ENCODE peak calls at places on chromosomes 4 and X, in nine cellular contexts. J is fibroblast of lung, X is OCI-LY7, Y is HFF-Myc, C is astrocyte of the spinal cord, D is HepG2, F is GM06990, N is lung, K is transverse colon. O is an unnamed sample.

GRCh38 chrX:74018253-74018652 is 285.7 kb upstream of the ZCCHC13 start:
- DNase-seq in J (no peak), X (no peak), Y (no peak), C (no peak), D (no peak), F (no peak), N (no peak), K (no peak), O (no peak)

GRCh38 chr4:27366424-27366823 is 505.8 kb downstream of the STIM2 start:
- DNase-seq in J (peak; percentile 96), X (no peak), Y (no peak), C (peak; percentile 92), D (no peak), F (no peak), N (no peak), K (no peak), O (no peak)

GRCh38 chrX:77622672-77623071 is 163.3 kb downstream of the ATRX start:
- DNase-seq in J (no peak), X (no peak), Y (no peak), C (no peak), D (no peak), F (no peak), N (no peak), K (no peak), O (no peak)

GRCh38 chrX:36978886-36979285 is 29.3 kb upstream of the FAM47C start:
- DNase-seq in J (peak; percentile 64), X (no peak), Y (no peak), C (peak; percentile 59), D (no peak), F (no peak), N (no peak), K (no peak), O (no peak)

GRCh38 chr4:7193040-7193958 is 961 bp downstream of the SORCS2 start:
- DNase-seq in J (no peak), X (no peak), Y (no peak), C (no peak), D (no peak), F (no peak), N (no peak), K (no peak), O (no peak)

GRCh38 chrX:7261672-7262332 is 113.8 kb upstream of the PUDP start:
- DNase-seq in J (no peak), X (peak; percentile 47), Y (no peak), C (no peak), D (no peak), F (peak; percentile 76), N (no peak), K (no peak), O (no peak)

GRCh38 chr4:7758444-7758815 is 181.2 kb downstream of the AFAP1 start:
- DNase-seq in J (no peak), X (no peak), Y (no peak), C (no peak), D (no peak), F (no peak), N (no peak), K (no peak), O (no peak)

GRCh38 chrX:150771116-150771515 is 77.9 kb downstream of the MTMR1 start:
- DNase-seq in J (no peak), X (no peak), Y (no peak), C (no peak), D (no peak), F (no peak), N (no peak), K (no peak), O (no peak)

GRCh38 chr4:65416875-65417274 is 253.4 kb downstream of the EPHA5 start:
- DNase-seq in J (peak; percentile 58), X (no peak), Y (no peak), C (peak; percentile 42), D (no peak), F (no peak), N (no peak), K (peak; percentile 17), O (no peak)

GRCh38 chrX:43744284-43744683 is 88.2 kb downstream of the MAOA start:
- DNase-seq in J (no peak), X (no peak), Y (no peak), C (no peak), D (no peak), F (no peak), N (no peak), K (no peak), O (no peak)

GRCh38 chr4:42904986-42905385 is 12.5 kb downstream of the GRXCR1 start:
- DNase-seq in J (no peak), X (no peak), Y (no peak), C (no peak), D (no peak), F (no peak), N (no peak), K (no peak), O (no peak)

GRCh38 chrX:125436855-125437254 is 117.2 kb downstream of the TEX13C start:
- DNase-seq in J (no peak), X (peak; percentile 22), Y (no peak), C (peak; percentile 9), D (no peak), F (no peak), N (no peak), K (no peak), O (no peak)

GRCh38 chr4:25144870-25145481 is 15.3 kb downstream of the SEPSECS start:
- DNase-seq in J (peak; percentile 18), X (peak; percentile 36), Y (no peak), C (peak; percentile 43), D (no peak), F (no peak), N (no peak), K (no peak), O (no peak)

GRCh38 chrX:48540015-48540350 is 469 bp downstream of the TBC1D25 start:
- DNase-seq in J (peak; percentile 30), X (no peak), Y (no peak), C (peak; percentile 36), D (peak; percentile 8), F (no peak), N (no peak), K (peak; percentile 61), O (peak; percentile 45)

GRCh38 chr4:135177323-135177722 is 975.7 kb upstream of the PABPC4L start:
- DNase-seq in J (peak; percentile 84), X (no peak), Y (no peak), C (peak; percentile 5), D (no peak), F (no peak), N (no peak), K (no peak), O (no peak)

GRCh38 chrX:27136325-27136724 is 326.8 kb downstream of the PPP4R3C start:
- DNase-seq in J (no peak), X (no peak), Y (no peak), C (no peak), D (no peak), F (no peak), N (no peak), K (no peak), O (no peak)

DNA sequence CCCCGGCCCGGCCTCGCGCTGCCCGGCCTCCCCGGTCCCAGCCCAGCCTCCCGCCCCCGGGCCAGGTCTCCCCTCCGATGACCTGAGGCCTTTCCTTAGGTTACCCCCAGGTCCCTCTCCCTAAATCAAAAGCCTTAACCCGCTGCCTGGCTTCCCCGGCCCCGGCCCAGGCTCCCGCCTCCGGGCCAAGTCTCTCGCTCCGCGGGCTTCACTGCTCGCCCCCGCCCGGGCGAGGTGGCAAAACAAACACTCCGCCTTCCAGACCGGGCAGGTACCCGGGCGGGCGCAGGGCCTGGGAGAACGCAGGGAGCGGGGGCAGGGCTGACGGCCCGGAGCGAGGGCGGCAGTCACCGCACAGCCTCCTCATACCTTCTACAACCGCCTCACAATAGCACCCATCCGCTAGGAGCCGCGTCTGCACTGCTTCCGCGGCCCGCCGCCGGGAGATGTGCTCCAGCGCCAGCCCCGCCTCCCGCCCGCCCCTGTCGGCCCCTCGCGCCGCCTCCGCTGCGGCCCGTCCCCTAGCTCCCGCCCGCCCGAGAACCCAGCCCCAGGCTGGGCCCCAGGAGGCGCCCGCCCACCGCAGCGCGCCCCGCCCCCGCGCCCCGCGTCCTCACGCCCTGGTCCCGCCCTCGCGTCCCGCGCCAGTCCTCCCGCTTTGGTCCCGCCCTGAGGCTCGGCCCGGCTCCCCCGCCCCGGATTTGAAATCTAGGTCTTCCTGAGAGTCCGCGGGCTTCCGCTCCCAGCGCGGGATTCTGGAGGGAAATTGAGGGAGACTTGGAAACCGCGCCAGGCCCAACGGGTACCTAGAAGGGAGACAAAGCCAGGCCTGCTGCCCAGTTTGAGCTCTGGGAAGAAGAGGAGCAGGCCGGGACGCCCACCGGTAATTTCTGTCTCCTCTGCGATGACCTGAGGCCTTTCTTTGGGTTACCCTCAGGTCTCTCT is at the start of the genes CASP3 and PRIMPOL:
- DNase-seq in J (peak; percentile 92), X (peak; percentile 96), Y (peak; percentile 46), C (peak; percentile 97), D (peak; percentile 86), F (peak; percentile 96), N (peak; percentile 96), K (peak; percentile 98), O (peak; percentile 94)
- TF ChIP-seq CTCF in J (no peak), X (peak; percentile 21), Y (peak; percentile 8), C (peak; percentile 26), D (peak; percentile 51), F (peak; percentile 8), N (no peak), K (peak; percentile 40), O (no peak)

GRCh38 chrX:19514791-19515614 is at the start of gene MAP3K15:
- DNase-seq in J (peak; percentile 9), X (no peak), Y (no peak), C (no peak), D (peak; percentile 13), F (peak; percentile 18), N (peak; percentile 32), K (peak; percentile 14), O (no peak)

GRCh38 chrX:19512961-19513360 is 2.3 kb downstream of the MAP3K15 start:
- DNase-seq in J (no peak), X (no peak), Y (no peak), C (no peak), D (no peak), F (no peak), N (no peak), K (no peak), O (no peak)

GRCh38 chrX:19513383-19513782 is 1.9 kb downstream of the MAP3K15 start:
- DNase-seq in J (no peak), X (no peak), Y (no peak), C (no peak), D (peak; percentile 53), F (no peak), N (peak; percentile 34), K (no peak), O (no peak)

GRCh38 chrX:19517965-19518364 is 2.7 kb upstream of the MAP3K15 start:
- DNase-seq in J (no peak), X (no peak), Y (no peak), C (no peak), D (no peak), F (no peak), N (no peak), K (no peak), O (no peak)

GRCh38 chrX:19515615-19516105 is 352 bp upstream of the MAP3K15 start:
- DNase-seq in J (no peak), X (no peak), Y (no peak), C (no peak), D (no peak), F (no peak), N (no peak), K (no peak), O (no peak)
- TF ChIP-seq CTCF in J (no peak), X (no peak), Y (no peak), C (peak; percentile 4), D (no peak), F (peak; percentile 26), N (no peak), K (no peak), O (no peak)

GRCh38 chr4:137572647-137573046 is 40.4 kb upstream of the PCDH18 start:
- DNase-seq in J (no peak), X (no peak), Y (no peak), C (no peak), D (no peak), F (no peak), N (no peak), K (no peak), O (no peak)
- TF ChIP-seq CTCF in J (no peak), X (no peak), Y (no peak), C (no peak), D (no peak), F (no peak), N (no peak), K (no peak), O (no peak)

GRCh38 chr4:56843421-56843899 is 22.0 kb upstream of the SPINK2 start:
- DNase-seq in J (no peak), X (no peak), Y (no peak), C (no peak), D (no peak), F (no peak), N (peak; percentile 31), K (no peak), O (no peak)
- TF ChIP-seq CTCF in J (no peak), X (no peak), Y (no peak), C (peak; percentile 10), D (no peak), F (no peak), N (no peak), K (no peak), O (no peak)

O was measured in natural killer cell.